ENCODE peak calls at places on chromosomes 16 and 17, in four cellular contexts. X is OCI-LY7, U is SK-N-SH, I is HCT116. F is an unnamed sample.

GRCh38 chr17:1713878-1714487 is 3.8 kb upstream of the TLCD2 start:
- DNase-seq in I (peak), U (peak), X (no peak), F (peak)

GRCh38 chr16:62149646-62150045 is 113.4 kb upstream of the CDH8 start:
- DNase-seq in X (no peak), U (no peak), I (no peak), F (no peak)

GRCh38 chr17:58970966-58971575 is 135.6 kb downstream of the TRIM37 start:
- DNase-seq in U (no peak), I (no peak), X (no peak), F (no peak)

GRCh38 chr17:72642720-72643119 is 449.8 kb downstream of the SLC39A11 start:
- DNase-seq in U (no peak), X (no peak), I (no peak), F (no peak)

GRCh38 chr17:60390223-60390622 is 1.7 kb downstream of the USP32 start:
- DNase-seq in I (no peak), X (no peak), U (peak), F (peak)

GRCh38 chr16:48607056-48607825 is 2.7 kb downstream of the N4BP1 start:
- DNase-seq in X (no peak), U (no peak), I (no peak), F (peak)

GRCh38 chr16:12602811-12603698 is 200.6 kb downstream of the CPPED1 start:
- DNase-seq in I (no peak), U (no peak), X (no peak), F (no peak)

GRCh38 chr16:83852774-83853173 is 45.0 kb downstream of the HSBP1 start:
- DNase-seq in X (no peak), U (no peak), I (no peak), F (no peak)

GRCh38 chr17:50114849-50115357 is 15.1 kb downstream of the SAMD14 start:
- DNase-seq in X (peak), U (peak), I (peak), F (peak)

GRCh38 chr16:70665806-70666735 is 19.7 kb downstream of the IL34 start:
- DNase-seq in U (no peak), X (no peak), I (no peak), F (no peak)

GRCh38 chr17:31907342-31907975 is 6.0 kb upstream of the UTP6 start:
- DNase-seq in U (no peak), X (no peak), I (no peak), F (peak)

GRCh38 chr16:88995746-88996535 is 18.9 kb upstream of the CBFA2T3 start:
- DNase-seq in U (no peak), I (no peak), X (no peak), F (no peak)

GRCh38 chr17:75404223-75404738 is 1.2 kb downstream of the GRB2 start:
- DNase-seq in X (peak), I (peak), U (peak), F (peak)

GRCh38 chr16:55836158-55836611 is 3.3 kb upstream of the CES1 start:
- DNase-seq in X (no peak), I (no peak), U (no peak), F (no peak)

GRCh38 chr17:64638552-64639198 is 23.4 kb downstream of the SMURF2 start:
- DNase-seq in U (no peak), X (no peak), I (no peak), F (no peak)

GRCh38 chr17:7475764-7476422 is 3.5 kb downstream of the ZBTB4 start:
- DNase-seq in X (no peak), U (no peak), I (no peak), F (no peak)

GRCh38 chr16:83453977-83454376 is 353.8 kb upstream of the HSBP1 start:
- DNase-seq in U (no peak), I (no peak), X (no peak), F (no peak)

GRCh38 chr17:1793447-1793806 is 31.6 kb downstream of the SERPINF1 start:
- DNase-seq in I (no peak), U (no peak), X (no peak), F (no peak)

GRCh38 chr17:16997514-16998429 is 25.9 kb upstream of the TNFRSF13B start:
- DNase-seq in I (no peak), X (peak), U (peak), F (peak)

GRCh38 chr17:15917439-15918027 is 27.4 kb upstream of the ADORA2B start:
- DNase-seq in U (no peak), I (no peak), X (no peak), F (no peak)

GRCh38 chr16:51994597-51994996 is 552.3 kb downstream of the TOX3 start:
- DNase-seq in X (no peak), I (no peak), U (no peak), F (peak)

GRCh38 chr17:40176409-40177110 is 710 bp upstream of the RAPGEFL1 start:
- DNase-seq in X (no peak), I (no peak), U (no peak), F (peak)

GRCh38 chr16:20385844-20386832 is 18.4 kb downstream of the PDILT start:
- DNase-seq in X (peak), I (peak), U (peak), F (peak)

GRCh38 chr16:777826-778225 is 10.4 kb downstream of the RPUSD1 start:
- DNase-seq in U (no peak), X (no peak), I (no peak), F (peak)

GRCh38 chr16:55876854-55877253 is 1.7 kb upstream of the CES5A start:
- DNase-seq in X (no peak), I (no peak), U (no peak), F (no peak)

GRCh38 chr16:83137326-83137770 is 510.6 kb downstream of the CDH13 start:
- DNase-seq in U (no peak), I (no peak), X (peak), F (peak)

GRCh38 chr16:12149971-12150370 is 173.4 kb downstream of the SNX29 start:
- DNase-seq in U (no peak), I (no peak), X (no peak), F (no peak)

GRCh38 chr17:44977740-44978584 is 9.9 kb upstream of the C1QL1 start:
- DNase-seq in U (no peak), I (no peak), X (no peak), F (no peak)

GRCh38 chr17:28115046-28115445 is 72.6 kb downstream of the NLK start:
- DNase-seq in X (no peak), I (no peak), U (no peak), F (no peak)
- TF ChIP-seq EZH2phosphoT487 in X (no peak), I (no peak), U (no peak), F (no peak)

DNA sequence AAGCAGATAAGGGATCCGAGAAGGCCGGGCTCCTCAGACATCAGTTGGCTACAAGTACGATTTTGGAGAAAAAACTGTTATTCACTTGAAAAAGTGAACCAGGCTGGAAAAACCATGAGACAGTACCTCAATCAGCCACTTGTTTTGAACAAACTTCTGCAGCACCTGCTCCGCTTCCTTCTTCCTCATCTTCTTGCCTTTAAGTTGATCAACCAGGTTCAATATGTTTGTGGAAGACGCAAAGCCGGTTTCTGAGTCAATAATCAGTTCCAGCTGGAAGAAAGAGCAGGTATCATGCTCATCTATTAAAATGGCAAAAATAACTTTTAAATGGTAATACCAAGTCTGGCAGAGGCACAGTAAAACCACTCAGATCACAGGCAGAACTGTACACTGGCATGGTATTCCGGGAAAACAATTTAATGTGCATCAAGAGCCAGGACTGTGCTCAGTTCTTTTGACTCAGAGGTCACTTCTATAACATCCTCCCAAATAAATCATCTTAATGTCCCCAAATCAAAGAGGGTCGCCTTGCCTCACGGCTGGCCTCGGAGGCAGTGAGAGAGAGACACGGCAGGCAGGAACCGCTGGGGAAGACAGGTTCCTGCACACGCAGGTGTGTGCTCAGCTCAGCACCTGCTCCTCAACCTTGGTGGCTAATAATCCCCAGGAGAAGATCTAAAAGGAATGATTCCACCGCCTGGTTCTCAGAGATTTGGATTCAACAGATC is 29.7 kb downstream of the KDM8 start:
- DNase-seq in X (peak), I (no peak), U (no peak), F (no peak)
- TF ChIP-seq EZH2phosphoT487 in X (no peak), I (no peak), U (no peak), F (no peak)

DNA sequence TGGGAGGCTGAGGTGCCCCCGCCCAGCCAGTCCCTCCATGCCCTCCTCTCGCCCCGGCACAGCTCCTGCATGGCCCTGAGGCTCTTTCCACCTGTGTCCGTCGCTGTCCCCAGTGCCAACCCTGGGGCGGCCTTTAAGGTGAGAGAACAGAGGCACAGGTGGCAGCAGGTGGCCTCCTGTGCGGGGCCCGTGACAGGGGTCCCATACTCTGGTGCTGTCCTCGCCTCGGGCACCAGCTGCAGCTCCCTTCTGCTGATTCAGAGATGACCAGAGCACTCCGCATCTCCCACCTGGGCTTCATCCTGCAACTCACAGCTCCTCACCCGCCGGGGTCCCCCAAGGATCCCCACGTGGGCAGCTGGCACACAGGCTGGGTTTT is 8.0 kb downstream of the PRSS27 start:
- DNase-seq in I (no peak), X (no peak), U (no peak), F (no peak)
- TF ChIP-seq EZH2phosphoT487 in I (no peak), X (no peak), U (no peak), F (no peak)

GRCh38 chr17:73765824-73766563 is 121.7 kb upstream of the SDK2 start:
- DNase-seq in X (no peak), I (no peak), U (no peak), F (no peak)
- TF ChIP-seq EZH2phosphoT487 in X (no peak), I (no peak), U (no peak), F (no peak)

F was measured in PC-3.